ENCODE peak calls at places on chromosomes 12 and 14, in five cellular contexts. One of them, this sample, is unnamed. For H3K4me1, the result is how much of the 10 kb centered on the place peaks cover.

GRCh38 chr12:98352218-98352811 is 163.1 kb upstream of the TMPO start:
- DNase-seq in trophoblast cell: peak
- DNase-seq in tibial artery: no peak
- DNase-seq in Peyer's patch: no peak
- DNase-seq in lower lobe of right lung: no peak
- DNase-seq in this sample: peak

GRCh38 chr14:58584383-58584782 is 53.4 kb upstream of the DACT1 start:
- DNase-seq in trophoblast cell: peak
- DNase-seq in tibial artery: no peak
- DNase-seq in lower lobe of right lung: no peak
- DNase-seq in Peyer's patch: no peak
- DNase-seq in this sample: no peak

GRCh38 chr12:66495709-66496108 is 183.2 kb downstream of the GRIP1 start:
- DNase-seq in lower lobe of right lung: no peak
- DNase-seq in tibial artery: no peak
- DNase-seq in trophoblast cell: no peak
- DNase-seq in Peyer's patch: no peak
- DNase-seq in this sample: no peak

GRCh38 chr14:99884834-99885648 is 91.8 kb downstream of the EML1 start:
- DNase-seq in Peyer's patch: no peak
- DNase-seq in trophoblast cell: peak
- DNase-seq in tibial artery: no peak
- DNase-seq in lower lobe of right lung: no peak
- DNase-seq in this sample: no peak

GRCh38 chr14:55454264-55455151 is 14.1 kb upstream of the TBPL2 start:
- DNase-seq in trophoblast cell: peak
- DNase-seq in lower lobe of right lung: no peak
- DNase-seq in tibial artery: peak
- DNase-seq in Peyer's patch: no peak
- DNase-seq in this sample: peak

GRCh38 chr14:52703225-52703624 is 3.8 kb upstream of the PSMC6 start:
- DNase-seq in Peyer's patch: no peak
- DNase-seq in tibial artery: no peak
- DNase-seq in trophoblast cell: peak
- DNase-seq in lower lobe of right lung: no peak
- DNase-seq in this sample: peak

GRCh38 chr12:46574853-46575252 is 202.3 kb upstream of the SLC38A2 start:
- DNase-seq in tibial artery: no peak
- DNase-seq in lower lobe of right lung: no peak
- DNase-seq in Peyer's patch: no peak
- DNase-seq in trophoblast cell: no peak
- DNase-seq in this sample: no peak

GRCh38 chr14:62667515-62667914 is 377.7 kb downstream of the KCNH5 start:
- DNase-seq in lower lobe of right lung: no peak
- DNase-seq in Peyer's patch: no peak
- DNase-seq in trophoblast cell: peak
- DNase-seq in tibial artery: no peak
- DNase-seq in this sample: no peak

GRCh38 chr12:102702447-102703114 is 214.5 kb downstream of the PAH start:
- DNase-seq in Peyer's patch: peak
- DNase-seq in tibial artery: peak
- DNase-seq in lower lobe of right lung: no peak
- DNase-seq in trophoblast cell: peak
- DNase-seq in this sample: peak

GRCh38 chr12:5988088-5988487 is 43.0 kb upstream of the ANO2 start:
- DNase-seq in Peyer's patch: no peak
- DNase-seq in lower lobe of right lung: no peak
- DNase-seq in trophoblast cell: no peak
- DNase-seq in tibial artery: no peak
- DNase-seq in this sample: no peak

GRCh38 chr14:102901633-102902032 is 20.8 kb upstream of the AMN start:
- DNase-seq in Peyer's patch: peak
- DNase-seq in lower lobe of right lung: no peak
- DNase-seq in tibial artery: no peak
- DNase-seq in trophoblast cell: no peak
- DNase-seq in this sample: no peak

GRCh38 chr12:86903166-86903565 is 647.0 kb upstream of the MGAT4C start:
- DNase-seq in Peyer's patch: no peak
- DNase-seq in trophoblast cell: no peak
- DNase-seq in tibial artery: no peak
- DNase-seq in lower lobe of right lung: no peak
- DNase-seq in this sample: no peak

GRCh38 chr12:57617942-57618341 is 6.7 kb downstream of the ARHGEF25 start:
- DNase-seq in Peyer's patch: no peak
- DNase-seq in lower lobe of right lung: no peak
- DNase-seq in tibial artery: no peak
- DNase-seq in trophoblast cell: no peak
- DNase-seq in this sample: no peak

GRCh38 chr14:77007975-77008421 is 20.5 kb downstream of the IRF2BPL start:
- DNase-seq in lower lobe of right lung: peak
- DNase-seq in Peyer's patch: no peak
- DNase-seq in trophoblast cell: peak
- DNase-seq in tibial artery: peak
- DNase-seq in this sample: peak

GRCh38 chr12:23186950-23187349 is 562.0 kb downstream of the ETNK1 start:
- DNase-seq in trophoblast cell: no peak
- DNase-seq in Peyer's patch: no peak
- DNase-seq in lower lobe of right lung: no peak
- DNase-seq in tibial artery: no peak
- DNase-seq in this sample: no peak

GRCh38 chr12:114004402-114004801 is 38.3 kb upstream of the RBM19 start:
- DNase-seq in Peyer's patch: no peak
- DNase-seq in lower lobe of right lung: no peak
- DNase-seq in trophoblast cell: no peak
- DNase-seq in tibial artery: no peak
- DNase-seq in this sample: no peak

GRCh38 chr14:79992799-79993198 is 218.5 kb downstream of the DIO2 start:
- DNase-seq in lower lobe of right lung: no peak
- DNase-seq in tibial artery: no peak
- DNase-seq in Peyer's patch: no peak
- DNase-seq in trophoblast cell: no peak
- DNase-seq in this sample: no peak

GRCh38 chr12:116863275-116863767 is 17.9 kb downstream of the HRK start:
- DNase-seq in Peyer's patch: no peak
- DNase-seq in trophoblast cell: peak
- DNase-seq in tibial artery: no peak
- DNase-seq in lower lobe of right lung: no peak
- DNase-seq in this sample: no peak

GRCh38 chr12:106285993-106286392 is 16.5 kb upstream of the TCP11L2 start:
- DNase-seq in trophoblast cell: no peak
- DNase-seq in lower lobe of right lung: no peak
- DNase-seq in Peyer's patch: no peak
- DNase-seq in tibial artery: no peak
- DNase-seq in this sample: no peak

GRCh38 chr12:88111074-88111652 is 30.7 kb downstream of the CEP290 start:
- DNase-seq in tibial artery: no peak
- DNase-seq in trophoblast cell: peak
- DNase-seq in lower lobe of right lung: no peak
- DNase-seq in Peyer's patch: no peak
- DNase-seq in this sample: no peak

GRCh38 chr12:80924437-80924836 is 13.3 kb downstream of the LIN7A start:
- DNase-seq in Peyer's patch: no peak
- DNase-seq in tibial artery: no peak
- DNase-seq in lower lobe of right lung: no peak
- DNase-seq in trophoblast cell: no peak
- DNase-seq in this sample: no peak
- H3K4me1 ChIP-seq in Peyer's patch: under half
- H3K4me1 ChIP-seq in tibial artery: under half
- H3K4me1 ChIP-seq in lower lobe of right lung: under half
- H3K4me1 ChIP-seq in trophoblast cell: under half
- H3K4me1 ChIP-seq in this sample: under half

DNA sequence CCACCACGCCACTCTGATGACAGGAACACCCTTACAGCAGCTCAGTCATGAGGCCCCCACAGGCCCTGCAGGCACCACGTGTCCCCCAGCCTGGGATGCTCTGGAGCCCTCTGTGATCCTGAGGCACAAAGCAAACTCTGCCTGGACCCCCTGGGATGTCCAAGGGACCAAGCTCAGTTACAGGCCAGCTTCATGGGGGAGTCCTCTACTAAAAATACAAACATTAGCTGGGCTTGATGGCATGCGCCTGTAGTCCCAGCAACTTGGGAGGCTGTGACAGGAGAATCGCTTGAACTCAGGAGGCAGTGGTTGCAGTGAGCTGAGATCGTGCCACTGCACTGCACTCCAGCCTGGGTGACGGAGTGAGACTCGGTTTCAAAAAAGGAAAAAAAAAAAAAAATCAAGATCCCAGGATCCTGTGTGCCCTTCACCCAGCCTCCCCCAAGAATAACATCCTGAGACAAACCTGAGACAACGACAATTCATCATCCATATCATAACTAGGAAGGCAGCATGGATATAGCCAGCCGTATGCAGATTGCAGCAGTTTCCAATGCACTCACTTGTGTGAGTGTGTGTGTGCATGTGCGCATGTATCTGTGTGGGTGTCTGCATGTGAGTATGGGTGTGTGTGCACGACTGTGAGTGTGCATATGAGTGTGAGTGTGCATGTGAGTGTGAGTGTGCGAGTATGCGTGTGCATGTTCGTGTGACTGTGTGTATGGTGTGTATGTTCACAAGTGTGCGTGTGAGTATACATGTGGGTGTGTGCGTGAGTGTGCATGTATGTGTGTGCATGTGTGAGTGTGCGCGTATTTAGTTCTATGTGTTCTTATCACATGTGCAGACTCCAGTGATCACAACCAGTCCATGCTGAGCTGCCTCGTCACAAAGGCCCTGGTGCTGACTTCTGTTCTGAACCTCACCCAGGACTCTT is 52.1 kb downstream of the NCOR2 start:
- DNase-seq in Peyer's patch: no peak
- DNase-seq in lower lobe of right lung: no peak
- DNase-seq in trophoblast cell: no peak
- DNase-seq in tibial artery: no peak
- DNase-seq in this sample: no peak
- H3K4me1 ChIP-seq in Peyer's patch: under half
- H3K4me1 ChIP-seq in lower lobe of right lung: half or more
- H3K4me1 ChIP-seq in trophoblast cell: under half
- H3K4me1 ChIP-seq in tibial artery: half or more
- H3K4me1 ChIP-seq in this sample: half or more

GRCh38 chr12:108630481-108631207 is 3.0 kb downstream of the SELPLG start:
- DNase-seq in trophoblast cell: peak
- DNase-seq in Peyer's patch: no peak
- DNase-seq in tibial artery: no peak
- DNase-seq in lower lobe of right lung: no peak
- DNase-seq in this sample: peak

GRCh38 chr12:108633534-108634224 is at the start of gene SELPLG:
- DNase-seq in trophoblast cell: peak
- DNase-seq in lower lobe of right lung: peak
- DNase-seq in Peyer's patch: peak
- DNase-seq in tibial artery: peak
- DNase-seq in this sample: no peak

GRCh38 chr12:108635201-108635996 is 1.7 kb upstream of the SELPLG start:
- DNase-seq in Peyer's patch: peak
- DNase-seq in lower lobe of right lung: no peak
- DNase-seq in trophoblast cell: no peak
- DNase-seq in tibial artery: no peak
- DNase-seq in this sample: no peak

GRCh38 chr12:108634225-108634795 is 616 bp upstream of the SELPLG start:
- DNase-seq in tibial artery: no peak
- DNase-seq in lower lobe of right lung: peak
- DNase-seq in Peyer's patch: peak
- DNase-seq in trophoblast cell: no peak
- DNase-seq in this sample: peak

DNA sequence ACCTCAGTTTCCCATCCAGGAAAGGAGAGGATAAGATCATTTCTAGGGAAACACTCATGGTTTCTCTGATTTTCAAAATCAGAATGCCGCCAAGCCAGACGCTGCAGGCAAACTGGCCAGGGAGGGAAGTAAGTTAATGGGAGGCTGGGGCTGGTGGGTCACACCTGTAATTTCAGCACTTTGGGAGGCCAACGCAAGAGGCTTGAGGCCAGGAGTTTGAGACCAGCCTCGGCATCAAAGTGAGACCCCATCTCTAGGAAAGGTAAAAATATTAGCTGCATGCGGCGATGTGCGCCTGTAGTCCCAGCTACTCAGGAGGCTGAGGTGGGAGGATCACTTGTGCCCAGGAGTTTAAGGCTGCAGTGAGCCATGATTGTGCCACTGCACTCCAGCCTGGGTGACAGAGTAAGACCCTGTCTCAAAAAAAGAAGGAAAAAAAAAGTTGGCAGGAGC is 587 bp downstream of the SELPLG start:
- DNase-seq in tibial artery: no peak
- DNase-seq in Peyer's patch: no peak
- DNase-seq in trophoblast cell: no peak
- DNase-seq in lower lobe of right lung: no peak
- DNase-seq in this sample: no peak
- H3K4me1 ChIP-seq in tibial artery: under half
- H3K4me1 ChIP-seq in Peyer's patch: under half
- H3K4me1 ChIP-seq in trophoblast cell: under half
- H3K4me1 ChIP-seq in lower lobe of right lung: half or more
- H3K4me1 ChIP-seq in this sample: under half

GRCh38 chr12:95718772-95719171 is 71.8 kb downstream of the NTN4 start:
- DNase-seq in tibial artery: no peak
- DNase-seq in trophoblast cell: no peak
- DNase-seq in Peyer's patch: no peak
- DNase-seq in lower lobe of right lung: no peak
- DNase-seq in this sample: no peak
- H3K4me1 ChIP-seq in tibial artery: under half
- H3K4me1 ChIP-seq in trophoblast cell: under half
- H3K4me1 ChIP-seq in Peyer's patch: under half
- H3K4me1 ChIP-seq in lower lobe of right lung: under half
- H3K4me1 ChIP-seq in this sample: under half

GRCh38 chr12:131589231-131589902 is 121.5 kb upstream of the SFSWAP start:
- DNase-seq in trophoblast cell: no peak
- DNase-seq in Peyer's patch: no peak
- DNase-seq in lower lobe of right lung: no peak
- DNase-seq in tibial artery: no peak
- DNase-seq in this sample: no peak

GRCh38 chr12:131586761-131587160 is 124.1 kb upstream of the SFSWAP start:
- DNase-seq in tibial artery: no peak
- DNase-seq in Peyer's patch: no peak
- DNase-seq in lower lobe of right lung: no peak
- DNase-seq in trophoblast cell: no peak
- DNase-seq in this sample: no peak

GRCh38 chr12:131583085-131583712 is 127.7 kb upstream of the SFSWAP start:
- DNase-seq in tibial artery: no peak
- DNase-seq in trophoblast cell: no peak
- DNase-seq in lower lobe of right lung: no peak
- DNase-seq in Peyer's patch: no peak
- DNase-seq in this sample: no peak

GRCh38 chr12:131587565-131587964 is 123.3 kb upstream of the SFSWAP start:
- DNase-seq in Peyer's patch: no peak
- DNase-seq in lower lobe of right lung: no peak
- DNase-seq in trophoblast cell: no peak
- DNase-seq in tibial artery: no peak
- DNase-seq in this sample: no peak

DNA sequence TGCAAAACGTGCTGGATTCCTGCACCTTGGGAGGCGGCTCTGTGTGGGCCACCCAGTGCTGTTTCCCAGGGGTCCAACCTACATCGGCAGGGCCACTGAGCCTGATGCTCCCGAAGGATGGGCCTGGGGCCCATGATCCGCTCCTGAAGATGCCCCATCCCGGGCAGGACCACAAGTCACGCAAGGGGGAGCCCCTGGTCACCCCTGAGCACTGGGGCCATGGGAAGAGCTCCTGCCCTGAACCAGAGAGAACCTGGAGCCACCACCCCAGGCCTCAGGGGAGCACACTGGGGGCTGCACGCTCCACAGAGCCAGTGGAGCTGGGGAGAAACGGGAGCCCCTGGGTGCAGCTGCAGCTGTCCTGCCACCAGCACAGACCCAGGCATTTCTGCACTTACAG is 124.6 kb upstream of the SFSWAP start:
- DNase-seq in lower lobe of right lung: no peak
- DNase-seq in Peyer's patch: no peak
- DNase-seq in trophoblast cell: no peak
- DNase-seq in tibial artery: no peak
- DNase-seq in this sample: no peak
- H3K4me1 ChIP-seq in lower lobe of right lung: under half
- H3K4me1 ChIP-seq in Peyer's patch: under half
- H3K4me1 ChIP-seq in trophoblast cell: under half
- H3K4me1 ChIP-seq in tibial artery: under half
- H3K4me1 ChIP-seq in this sample: under half